ENCODE peak calls at places on chromosomes 7 and 10, in four cellular contexts. J is aorta, X is adrenal gland, Z is hepatocyte. C is an unnamed sample.
A peak's percentile ranks its signal among the peaks of the same experiment; 100 is the strongest.

GRCh38 chr10:122575776-122576175 is 15.2 kb downstream of the DMBT1 start:
- DNase-seq in J (no peak), X (no peak), Z (no peak), C (no peak)

GRCh38 chr7:2225336-2225735 is 7.4 kb downstream of the MAD1L1 start:
- DNase-seq in J (no peak), Z (no peak), X (no peak), C (no peak)

GRCh38 chr7:2785071-2785500 is 59.0 kb downstream of the GNA12 start:
- DNase-seq in Z (no peak), X (no peak), J (no peak), C (no peak)

GRCh38 chr10:404341-404740 is 269.1 kb downstream of the ZMYND11 start:
- DNase-seq in J (no peak), Z (peak; percentile 42), X (no peak), C (no peak)

GRCh38 chr10:81018898-81019890 is 481.5 kb downstream of the SH2D4B start:
- DNase-seq in Z (peak; percentile 69), J (no peak), X (peak; percentile 39), C (no peak)

GRCh38 chr10:88971668-88972067 is 18.9 kb upstream of the FAS start:
- DNase-seq in X (no peak), J (no peak), Z (no peak), C (no peak)

GRCh38 chr10:4990217-4990616 is 13.4 kb downstream of the AKR1C2 start:
- DNase-seq in X (no peak), Z (no peak), J (no peak), C (no peak)

GRCh38 chr10:44380829-44381600 is 3.9 kb downstream of the CXCL12 start:
- DNase-seq in X (peak; percentile 7), Z (no peak), J (peak; percentile 20), C (no peak)

GRCh38 chr10:87829986-87830732 is 12.1 kb upstream of the ATAD1 start:
- DNase-seq in X (no peak), J (no peak), Z (no peak), C (no peak)

GRCh38 chr10:24467605-24468004 is 256.1 kb downstream of the ARHGAP21 start:
- DNase-seq in J (no peak), Z (no peak), X (no peak), C (no peak)

GRCh38 chr7:48101352-48101751 is 12.3 kb downstream of the UPP1 start:
- DNase-seq in Z (no peak), J (no peak), X (no peak), C (no peak)

GRCh38 chr7:48097511-48098231 is 8.6 kb downstream of the UPP1 start:
- DNase-seq in Z (no peak), X (no peak), J (no peak), C (no peak)

GRCh38 chr7:48096273-48096672 is 7.2 kb downstream of the UPP1 start:
- DNase-seq in J (no peak), Z (no peak), X (no peak), C (no peak)

GRCh38 chr7:48099781-48100180 is 10.7 kb downstream of the UPP1 start:
- DNase-seq in Z (no peak), X (no peak), J (no peak), C (no peak)

GRCh38 chr7:48098846-48099245 is 9.8 kb downstream of the UPP1 start:
- DNase-seq in J (no peak), X (no peak), Z (no peak), C (no peak)
- H3K4me1 ChIP-seq in J (no peaks in the 10 kb centered on the region), X (peaks cover 33% of the 10 kb centered on the region), Z (no peaks in the 10 kb centered on the region), C (no peaks in the 10 kb centered on the region)

GRCh38 chr10:131739201-131739600 is 161.6 kb upstream of the PPP2R2D start:
- DNase-seq in J (no peak), X (no peak), Z (peak; percentile 1), C (no peak)

GRCh38 chr10:131736321-131736980 is 164.4 kb upstream of the PPP2R2D start:
- DNase-seq in J (peak; percentile 40), X (no peak), Z (no peak), C (peak; percentile 37)

GRCh38 chr10:131738396-131738735 is 162.4 kb upstream of the PPP2R2D start:
- DNase-seq in Z (no peak), X (no peak), J (peak; percentile 29), C (no peak)

GRCh38 chr10:131735577-131735976 is 165.2 kb upstream of the PPP2R2D start:
- DNase-seq in Z (no peak), J (peak; percentile 18), X (no peak), C (no peak)

GRCh38 chr10:131737543-131738395 is 163.0 kb upstream of the PPP2R2D start:
- DNase-seq in J (peak; percentile 38), X (no peak), Z (no peak), C (peak; percentile 30)
- H3K9me3 ChIP-seq in J (peaks cover 4% of the 10 kb centered on the region), X (no peaks in the 10 kb centered on the region), Z (no peaks in the 10 kb centered on the region), C (no peaks in the 10 kb centered on the region)

GRCh38 chr10:46299531-46300366 is 13.0 kb downstream of the ANTXRL start:
- DNase-seq in J (no peak), Z (no peak), X (no peak), C (peak; percentile 46)

GRCh38 chr10:46304671-46305429 is 18.1 kb downstream of the ANTXRL start:
- DNase-seq in X (no peak), Z (no peak), J (no peak), C (no peak)

GRCh38 chr10:46301056-46301645 is 14.4 kb downstream of the ANTXRL start:
- DNase-seq in J (no peak), Z (no peak), X (no peak), C (peak; percentile 43)

GRCh38 chr10:46299267-46299530 is 12.4 kb downstream of the ANTXRL start:
- DNase-seq in Z (no peak), X (no peak), J (no peak), C (no peak)

GRCh38 chr10:46301721-46302479 is 15.1 kb downstream of the ANTXRL start:
- DNase-seq in Z (no peak), J (no peak), X (no peak), C (no peak)
- H3K4me1 ChIP-seq in Z (no peaks in the 10 kb centered on the region), J (no peaks in the 10 kb centered on the region), X (no peaks in the 10 kb centered on the region), C (no peaks in the 10 kb centered on the region)

GRCh38 chr10:14660872-14661271 is 113.8 kb downstream of the FAM107B start:
- DNase-seq in X (no peak), Z (no peak), J (no peak), C (no peak)
- H3K9me3 ChIP-seq in X (no peaks in the 10 kb centered on the region), Z (no peaks in the 10 kb centered on the region), J (no peaks in the 10 kb centered on the region), C (no peaks in the 10 kb centered on the region)

GRCh38 chr10:119098576-119098975 is 5.3 kb upstream of the DENND10 start:
- DNase-seq in Z (no peak), J (no peak), X (no peak), C (no peak)

GRCh38 chr10:119090968-119091367 is 10.4 kb upstream of the EIF3A start:
- DNase-seq in Z (no peak), X (no peak), J (no peak), C (no peak)

GRCh38 chr10:119090026-119090808 is 9.6 kb upstream of the EIF3A start:
- DNase-seq in X (no peak), J (no peak), Z (no peak), C (no peak)

GRCh38 chr10:119095648-119096047 is 8.3 kb upstream of the DENND10 start:
- DNase-seq in J (no peak), X (no peak), Z (no peak), C (no peak)
- H3K4me1 ChIP-seq in J (no peaks in the 10 kb centered on the region), X (no peaks in the 10 kb centered on the region), Z (peaks cover 6% of the 10 kb centered on the region), C (no peaks in the 10 kb centered on the region)

GRCh38 chr10:114281006-114281405 is 42.0 kb downstream of the VWA2 start:
- DNase-seq in J (no peak), X (no peak), Z (no peak), C (no peak)
- H3K9me3 ChIP-seq in J (no peaks in the 10 kb centered on the region), X (no peaks in the 10 kb centered on the region), Z (no peaks in the 10 kb centered on the region), C (no peaks in the 10 kb centered on the region)

DNA sequence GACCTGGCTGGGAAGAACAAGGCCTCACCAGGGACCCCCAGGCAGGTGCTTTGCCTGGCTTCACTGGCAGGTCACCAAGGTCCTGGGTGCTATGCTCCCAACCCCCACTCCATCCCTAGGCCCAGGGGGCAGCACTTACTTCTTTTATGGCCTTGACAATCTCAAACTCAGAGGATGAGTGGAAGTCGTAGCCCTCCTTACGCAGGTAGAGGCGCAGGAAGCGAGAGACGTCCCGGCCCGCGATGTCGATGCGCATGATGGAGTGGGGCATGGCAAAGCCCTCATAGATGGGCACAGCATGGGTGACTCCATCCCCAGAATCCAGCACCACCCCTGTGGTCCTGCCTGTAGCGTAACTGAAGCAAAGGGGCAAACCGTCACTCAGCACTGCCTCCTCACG is 18.5 kb downstream of the ACTR1A start:
- DNase-seq in X (no peak), J (no peak), Z (no peak), C (no peak)
- H3K4me1 ChIP-seq in X (no peaks in the 10 kb centered on the region), J (no peaks in the 10 kb centered on the region), Z (no peaks in the 10 kb centered on the region), C (no peaks in the 10 kb centered on the region)